ENCODE peak calls at places on chromosomes 2 and 18, in four cellular contexts. One of them, this sample, is unnamed.

GRCh38 chr2:9637330-9637729 is 6.5 kb upstream of the YWHAQ start:
- DNase-seq in astrocyte: peak
- DNase-seq in neural progenitor cell: peak
- DNase-seq in GM23248: peak
- DNase-seq in this sample: no peak

GRCh38 chr2:164739966-164740365 is 101.7 kb downstream of the COBLL1 start:
- DNase-seq in astrocyte: peak
- DNase-seq in neural progenitor cell: no peak
- DNase-seq in GM23248: peak
- DNase-seq in this sample: no peak

GRCh38 chr2:98118161-98118560 is 31.2 kb downstream of the VWA3B start:
- DNase-seq in astrocyte: peak
- DNase-seq in neural progenitor cell: no peak
- DNase-seq in GM23248: peak
- DNase-seq in this sample: no peak

GRCh38 chr2:10810175-10811161 is 2.1 kb downstream of the PDIA6 start:
- DNase-seq in astrocyte: peak
- DNase-seq in neural progenitor cell: no peak
- DNase-seq in GM23248: peak
- DNase-seq in this sample: peak

GRCh38 chr18:13831864-13832508 is 8.0 kb downstream of the MC5R start:
- DNase-seq in astrocyte: no peak
- DNase-seq in neural progenitor cell: peak
- DNase-seq in GM23248: no peak
- DNase-seq in this sample: no peak

GRCh38 chr18:74425161-74425560 is 31.9 kb downstream of the DIPK1C start:
- DNase-seq in astrocyte: no peak
- DNase-seq in neural progenitor cell: no peak
- DNase-seq in GM23248: no peak
- DNase-seq in this sample: no peak

GRCh38 chr2:105142239-105142638 is 99.3 kb upstream of the GPR45 start:
- DNase-seq in astrocyte: no peak
- DNase-seq in neural progenitor cell: no peak
- DNase-seq in GM23248: no peak
- DNase-seq in this sample: no peak

GRCh38 chr18:9323750-9324445 is 10.7 kb upstream of the TWSG1 start:
- DNase-seq in astrocyte: peak
- DNase-seq in neural progenitor cell: no peak
- DNase-seq in GM23248: peak
- DNase-seq in this sample: no peak

DNA sequence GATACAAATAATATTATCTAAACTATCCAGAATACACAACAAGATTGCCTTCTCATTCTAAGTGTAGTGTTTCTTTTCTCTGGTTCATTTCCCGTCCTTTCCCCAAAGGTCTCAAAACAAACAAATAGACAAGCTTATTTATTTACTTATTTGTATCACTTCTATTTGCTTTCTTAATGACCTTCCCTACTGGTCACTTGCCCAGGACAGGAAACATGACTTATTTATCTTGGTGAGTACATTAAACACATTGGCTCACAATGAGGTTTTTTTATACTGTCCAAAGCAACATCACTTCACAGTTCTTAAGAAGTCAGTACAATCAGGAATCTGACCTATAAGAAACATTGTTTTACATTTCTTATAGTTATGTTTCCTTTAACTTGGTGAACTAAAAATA is 123.3 kb upstream of the KYNU start:
- DNase-seq in astrocyte: no peak
- DNase-seq in neural progenitor cell: no peak
- DNase-seq in GM23248: no peak
- DNase-seq in this sample: no peak
- H3K4me2 ChIP-seq in astrocyte: no peak
- H3K4me2 ChIP-seq in neural progenitor cell: no peak
- H3K4me2 ChIP-seq in GM23248: no peak
- H3K4me2 ChIP-seq in this sample: no peak

GRCh38 chr18:32383040-32383819 is 87.5 kb downstream of the GAREM1 start:
- DNase-seq in astrocyte: peak
- DNase-seq in neural progenitor cell: no peak
- DNase-seq in GM23248: peak
- DNase-seq in this sample: no peak
- H3K4me2 ChIP-seq in astrocyte: peak
- H3K4me2 ChIP-seq in neural progenitor cell: no peak
- H3K4me2 ChIP-seq in GM23248: peak
- H3K4me2 ChIP-seq in this sample: no peak

GRCh38 chr2:42029639-42030195 is 18.1 kb upstream of the PKDCC start:
- DNase-seq in astrocyte: no peak
- DNase-seq in neural progenitor cell: peak
- DNase-seq in GM23248: no peak
- DNase-seq in this sample: no peak

GRCh38 chr2:42028571-42029148 is 19.2 kb upstream of the PKDCC start:
- DNase-seq in astrocyte: no peak
- DNase-seq in neural progenitor cell: no peak
- DNase-seq in GM23248: no peak
- DNase-seq in this sample: no peak

GRCh38 chr2:42025151-42025582 is 22.7 kb upstream of the PKDCC start:
- DNase-seq in astrocyte: peak
- DNase-seq in neural progenitor cell: no peak
- DNase-seq in GM23248: peak
- DNase-seq in this sample: no peak

GRCh38 chr2:42030196-42030759 is 17.5 kb upstream of the PKDCC start:
- DNase-seq in astrocyte: no peak
- DNase-seq in neural progenitor cell: peak
- DNase-seq in GM23248: no peak
- DNase-seq in this sample: no peak

GRCh38 chr2:42026332-42026731 is 21.5 kb upstream of the PKDCC start:
- DNase-seq in astrocyte: no peak
- DNase-seq in neural progenitor cell: no peak
- DNase-seq in GM23248: no peak
- DNase-seq in this sample: no peak
- H3K4me2 ChIP-seq in astrocyte: no peak
- H3K4me2 ChIP-seq in neural progenitor cell: no peak
- H3K4me2 ChIP-seq in GM23248: no peak
- H3K4me2 ChIP-seq in this sample: no peak

GRCh38 chr2:207239222-207239674 is 73.5 kb upstream of the KLF7 start:
- DNase-seq in astrocyte: peak
- DNase-seq in neural progenitor cell: no peak
- DNase-seq in GM23248: peak
- DNase-seq in this sample: no peak
- H3K4me2 ChIP-seq in astrocyte: peak
- H3K4me2 ChIP-seq in neural progenitor cell: no peak
- H3K4me2 ChIP-seq in GM23248: peak
- H3K4me2 ChIP-seq in this sample: no peak

DNA sequence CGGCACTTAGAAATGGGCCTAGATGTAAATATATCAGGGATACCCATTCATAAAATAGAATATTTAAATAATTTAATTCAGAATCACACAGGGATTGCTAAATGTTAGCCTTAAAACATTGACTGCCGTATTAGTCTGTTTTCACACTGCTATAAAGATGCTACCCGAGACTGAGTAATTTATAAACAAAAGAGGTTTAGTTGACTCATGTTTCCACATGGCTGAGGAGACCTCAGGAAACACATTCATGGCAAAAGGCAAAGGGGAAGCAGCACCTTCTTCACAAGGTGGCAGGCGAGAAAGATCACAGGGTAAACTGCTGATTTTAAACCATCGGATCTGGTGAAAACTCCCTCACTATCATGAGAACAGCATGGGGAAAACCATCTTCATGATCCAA is 223.6 kb upstream of the GULP1 start:
- DNase-seq in astrocyte: no peak
- DNase-seq in neural progenitor cell: no peak
- DNase-seq in GM23248: peak
- DNase-seq in this sample: no peak
- H3K4me2 ChIP-seq in astrocyte: no peak
- H3K4me2 ChIP-seq in neural progenitor cell: no peak
- H3K4me2 ChIP-seq in GM23248: no peak
- H3K4me2 ChIP-seq in this sample: no peak